ENCODE peak calls at places on chromosome 2, in ten cellular contexts. One of them, this sample, is unnamed.

GRCh38 chr2:67631474-67631873 is 234.3 kb downstream of the ETAA1 start:
- DNase-seq in HT1080: no peak
- DNase-seq in Calu3: no peak
- DNase-seq in retina: no peak
- DNase-seq in Jurkat, Clone E6-1: no peak
- DNase-seq in ELR: no peak
- DNase-seq in NCI-H774: no peak
- DNase-seq in nephron progenitor cell: no peak
- DNase-seq in activated T-cell treated with anti-CD3 and anti-CD28 coated beads for 1 hour: no peak
- DNase-seq in AG04449: no peak
- DNase-seq in this sample: no peak

GRCh38 chr2:60394467-60394866 is 159.0 kb downstream of the BCL11A start:
- DNase-seq in AG04449: no peak
- DNase-seq in Jurkat, Clone E6-1: no peak
- DNase-seq in nephron progenitor cell: no peak
- DNase-seq in activated T-cell treated with anti-CD3 and anti-CD28 coated beads for 1 hour: no peak
- DNase-seq in retina: no peak
- DNase-seq in ELR: no peak
- DNase-seq in Calu3: no peak
- DNase-seq in HT1080: no peak
- DNase-seq in NCI-H774: no peak
- DNase-seq in this sample: no peak

GRCh38 chr2:242038928-242039341 is 169.4 kb downstream of the RTP5 start:
- DNase-seq in HT1080: no peak
- DNase-seq in NCI-H774: no peak
- DNase-seq in AG04449: no peak
- DNase-seq in Jurkat, Clone E6-1: no peak
- DNase-seq in activated T-cell treated with anti-CD3 and anti-CD28 coated beads for 1 hour: no peak
- DNase-seq in ELR: no peak
- DNase-seq in nephron progenitor cell: no peak
- DNase-seq in retina: no peak
- DNase-seq in Calu3: no peak
- DNase-seq in this sample: no peak

GRCh38 chr2:56709181-56709580 is 525.4 kb downstream of the CCDC85A start:
- DNase-seq in AG04449: no peak
- DNase-seq in Calu3: no peak
- DNase-seq in HT1080: no peak
- DNase-seq in nephron progenitor cell: no peak
- DNase-seq in retina: no peak
- DNase-seq in Jurkat, Clone E6-1: no peak
- DNase-seq in NCI-H774: no peak
- DNase-seq in ELR: no peak
- DNase-seq in activated T-cell treated with anti-CD3 and anti-CD28 coated beads for 1 hour: no peak
- DNase-seq in this sample: no peak

GRCh38 chr2:112682101-112682500 is 36.4 kb downstream of the SLC20A1 start:
- DNase-seq in Jurkat, Clone E6-1: no peak
- DNase-seq in retina: no peak
- DNase-seq in ELR: no peak
- DNase-seq in Calu3: no peak
- DNase-seq in HT1080: no peak
- DNase-seq in nephron progenitor cell: no peak
- DNase-seq in NCI-H774: no peak
- DNase-seq in AG04449: no peak
- DNase-seq in activated T-cell treated with anti-CD3 and anti-CD28 coated beads for 1 hour: no peak
- DNase-seq in this sample: no peak

GRCh38 chr2:240627736-240628506 is 2.6 kb downstream of the GPR35 start:
- DNase-seq in activated T-cell treated with anti-CD3 and anti-CD28 coated beads for 1 hour: no peak
- DNase-seq in HT1080: no peak
- DNase-seq in NCI-H774: no peak
- DNase-seq in Jurkat, Clone E6-1: no peak
- DNase-seq in ELR: no peak
- DNase-seq in nephron progenitor cell: no peak
- DNase-seq in retina: no peak
- DNase-seq in AG04449: no peak
- DNase-seq in Calu3: no peak
- DNase-seq in this sample: no peak

GRCh38 chr2:194545978-194546377 is 1111.0 kb upstream of the SLC39A10 start:
- DNase-seq in AG04449: no peak
- DNase-seq in NCI-H774: no peak
- DNase-seq in retina: no peak
- DNase-seq in activated T-cell treated with anti-CD3 and anti-CD28 coated beads for 1 hour: no peak
- DNase-seq in nephron progenitor cell: no peak
- DNase-seq in ELR: peak; percentile 52
- DNase-seq in Calu3: no peak
- DNase-seq in HT1080: peak; percentile 12
- DNase-seq in Jurkat, Clone E6-1: no peak
- DNase-seq in this sample: no peak

GRCh38 chr2:55408946-55409868 is 10.4 kb downstream of the CCDC88A start:
- DNase-seq in AG04449: no peak
- DNase-seq in HT1080: peak; percentile 17
- DNase-seq in NCI-H774: no peak
- DNase-seq in Calu3: no peak
- DNase-seq in Jurkat, Clone E6-1: peak; percentile 46
- DNase-seq in nephron progenitor cell: no peak
- DNase-seq in ELR: peak; percentile 24
- DNase-seq in activated T-cell treated with anti-CD3 and anti-CD28 coated beads for 1 hour: no peak
- DNase-seq in retina: no peak
- DNase-seq in this sample: no peak

GRCh38 chr2:19171409-19171808 is 187.0 kb downstream of the OSR1 start:
- DNase-seq in activated T-cell treated with anti-CD3 and anti-CD28 coated beads for 1 hour: no peak
- DNase-seq in HT1080: no peak
- DNase-seq in AG04449: no peak
- DNase-seq in Calu3: no peak
- DNase-seq in nephron progenitor cell: no peak
- DNase-seq in ELR: no peak
- DNase-seq in NCI-H774: no peak
- DNase-seq in retina: no peak
- DNase-seq in Jurkat, Clone E6-1: no peak
- DNase-seq in this sample: no peak

GRCh38 chr2:202147775-202148174 is 74.7 kb downstream of the KIAA2012 start:
- DNase-seq in HT1080: no peak
- DNase-seq in ELR: no peak
- DNase-seq in Calu3: no peak
- DNase-seq in AG04449: no peak
- DNase-seq in NCI-H774: no peak
- DNase-seq in retina: no peak
- DNase-seq in activated T-cell treated with anti-CD3 and anti-CD28 coated beads for 1 hour: no peak
- DNase-seq in Jurkat, Clone E6-1: no peak
- DNase-seq in nephron progenitor cell: no peak
- DNase-seq in this sample: no peak

GRCh38 chr2:143422681-143423080 is 293.5 kb downstream of the ARHGAP15 start:
- DNase-seq in NCI-H774: no peak
- DNase-seq in ELR: no peak
- DNase-seq in Jurkat, Clone E6-1: no peak
- DNase-seq in activated T-cell treated with anti-CD3 and anti-CD28 coated beads for 1 hour: no peak
- DNase-seq in nephron progenitor cell: no peak
- DNase-seq in retina: no peak
- DNase-seq in HT1080: no peak
- DNase-seq in Calu3: no peak
- DNase-seq in AG04449: no peak
- DNase-seq in this sample: no peak

GRCh38 chr2:192500550-192501200 is 305.9 kb upstream of the TMEFF2 start:
- DNase-seq in nephron progenitor cell: no peak
- DNase-seq in HT1080: peak; percentile 81
- DNase-seq in retina: no peak
- DNase-seq in AG04449: no peak
- DNase-seq in Jurkat, Clone E6-1: no peak
- DNase-seq in ELR: peak; percentile 96
- DNase-seq in Calu3: peak; percentile 48
- DNase-seq in NCI-H774: no peak
- DNase-seq in activated T-cell treated with anti-CD3 and anti-CD28 coated beads for 1 hour: no peak
- DNase-seq in this sample: no peak

GRCh38 chr2:60984717-60985116 is 32.8 kb upstream of the PEX13 start:
- DNase-seq in ELR: no peak
- DNase-seq in Jurkat, Clone E6-1: no peak
- DNase-seq in Calu3: no peak
- DNase-seq in nephron progenitor cell: no peak
- DNase-seq in AG04449: no peak
- DNase-seq in NCI-H774: no peak
- DNase-seq in HT1080: no peak
- DNase-seq in retina: no peak
- DNase-seq in activated T-cell treated with anti-CD3 and anti-CD28 coated beads for 1 hour: no peak
- DNase-seq in this sample: no peak

GRCh38 chr2:69549421-69549820 is 94.1 kb downstream of the AAK1 start:
- DNase-seq in Calu3: no peak
- DNase-seq in ELR: peak; percentile 72
- DNase-seq in Jurkat, Clone E6-1: no peak
- DNase-seq in retina: no peak
- DNase-seq in activated T-cell treated with anti-CD3 and anti-CD28 coated beads for 1 hour: no peak
- DNase-seq in NCI-H774: no peak
- DNase-seq in HT1080: peak; percentile 41
- DNase-seq in AG04449: no peak
- DNase-seq in nephron progenitor cell: no peak
- DNase-seq in this sample: no peak

GRCh38 chr2:179344280-179344961 is 79.8 kb upstream of the SESTD1 start:
- DNase-seq in ELR: peak; percentile 11
- DNase-seq in nephron progenitor cell: no peak
- DNase-seq in Jurkat, Clone E6-1: no peak
- DNase-seq in retina: no peak
- DNase-seq in NCI-H774: no peak
- DNase-seq in AG04449: no peak
- DNase-seq in activated T-cell treated with anti-CD3 and anti-CD28 coated beads for 1 hour: no peak
- DNase-seq in HT1080: peak; percentile 21
- DNase-seq in Calu3: no peak
- DNase-seq in this sample: no peak

GRCh38 chr2:233470839-233471238 is 95.7 kb downstream of the USP40 start:
- DNase-seq in retina: no peak
- DNase-seq in nephron progenitor cell: no peak
- DNase-seq in activated T-cell treated with anti-CD3 and anti-CD28 coated beads for 1 hour: no peak
- DNase-seq in Calu3: no peak
- DNase-seq in HT1080: no peak
- DNase-seq in AG04449: no peak
- DNase-seq in ELR: no peak
- DNase-seq in NCI-H774: no peak
- DNase-seq in Jurkat, Clone E6-1: no peak
- DNase-seq in this sample: no peak

GRCh38 chr2:53422979-53423378 is 344.6 kb upstream of the CHAC2 start:
- DNase-seq in NCI-H774: no peak
- DNase-seq in retina: no peak
- DNase-seq in AG04449: no peak
- DNase-seq in Calu3: peak; percentile 30
- DNase-seq in Jurkat, Clone E6-1: peak; percentile 56
- DNase-seq in ELR: peak; percentile 69
- DNase-seq in nephron progenitor cell: peak; percentile 11
- DNase-seq in activated T-cell treated with anti-CD3 and anti-CD28 coated beads for 1 hour: no peak
- DNase-seq in HT1080: peak; percentile 60
- DNase-seq in this sample: peak; percentile 42

GRCh38 chr2:223050900-223051299 is 1.1 kb upstream of the KCNE4 start:
- DNase-seq in ELR: no peak
- DNase-seq in AG04449: no peak
- DNase-seq in HT1080: no peak
- DNase-seq in NCI-H774: no peak
- DNase-seq in activated T-cell treated with anti-CD3 and anti-CD28 coated beads for 1 hour: no peak
- DNase-seq in retina: no peak
- DNase-seq in nephron progenitor cell: no peak
- DNase-seq in Calu3: no peak
- DNase-seq in Jurkat, Clone E6-1: no peak
- DNase-seq in this sample: no peak

GRCh38 chr2:172436889-172437288 is 9.5 kb downstream of the ITGA6 start:
- DNase-seq in retina: no peak
- DNase-seq in ELR: peak; percentile 75
- DNase-seq in NCI-H774: no peak
- DNase-seq in HT1080: no peak
- DNase-seq in nephron progenitor cell: no peak
- DNase-seq in Calu3: no peak
- DNase-seq in activated T-cell treated with anti-CD3 and anti-CD28 coated beads for 1 hour: no peak
- DNase-seq in Jurkat, Clone E6-1: no peak
- DNase-seq in AG04449: no peak
- DNase-seq in this sample: no peak

This sample was measured in endothelial cell.